ENCODE peak calls at places on chromosomes 1 and 21, in four cellular contexts. Q, W, Z and G are unnamed samples.

GRCh38 chr1:107993920-107994319 is 28.9 kb upstream of the VAV3 start:
- DNase-seq in Q (no peak), Z (no peak), W (no peak), G (no peak)

GRCh38 chr1:185058103-185058502 is 12.7 kb downstream of the RNF2 start:
- DNase-seq in Q (no peak), W (no peak), Z (no peak), G (no peak)

GRCh38 chr1:77625250-77625649 is 57.2 kb downstream of the ZZZ3 start:
- DNase-seq in Q (no peak), W (no peak), Z (no peak), G (no peak)

GRCh38 chr1:2466270-2466665 is 9.8 kb upstream of the PLCH2 start:
- DNase-seq in Q (no peak), Z (no peak), W (no peak), G (no peak)

GRCh38 chr1:202802998-202803932 is 5.0 kb downstream of the KDM5B start:
- DNase-seq in W (no peak), Q (no peak), Z (no peak), G (no peak)

GRCh38 chr1:214957330-214958137 is 125.0 kb upstream of the KCNK2 start:
- DNase-seq in Z (no peak), W (no peak), Q (peak), G (no peak)

GRCh38 chr1:100530901-100531487 is 6.9 kb upstream of the GPR88 start:
- DNase-seq in Q (peak), W (no peak), Z (no peak), G (no peak)

GRCh38 chr1:65830306-65830705 is 37.6 kb downstream of the PDE4B start:
- DNase-seq in W (no peak), Z (no peak), Q (no peak), G (no peak)

GRCh38 chr1:155167166-155168104 is 5.7 kb downstream of the KRTCAP2 start:
- DNase-seq in W (peak), Q (peak), Z (peak), G (peak)

GRCh38 chr1:198543670-198544260 is 3.3 kb upstream of the ATP6V1G3 start:
- DNase-seq in Z (no peak), W (no peak), Q (no peak), G (no peak)

GRCh38 chr1:245298781-245299180 is 144.0 kb downstream of the KIF26B start:
- DNase-seq in Z (no peak), Q (peak), W (no peak), G (no peak)

GRCh38 chr1:238466459-238466858 is 575.7 kb upstream of the ZP4 start:
- DNase-seq in W (no peak), Z (no peak), Q (no peak), G (no peak)

GRCh38 chr1:160436975-160437374 is 36.6 kb downstream of the VANGL2 start:
- DNase-seq in Z (no peak), Q (no peak), W (no peak), G (no peak)

GRCh38 chr1:50473513-50473912 is 50.3 kb upstream of the DMRTA2 start:
- DNase-seq in Z (no peak), W (no peak), Q (no peak), G (no peak)

GRCh38 chr1:207218512-207219352 is 102.7 kb upstream of the CD55 start:
- DNase-seq in W (no peak), Z (no peak), Q (no peak), G (no peak)

GRCh38 chr1:206700445-206701036 is 15.8 kb downstream of the MAPKAPK2 start:
- DNase-seq in Q (peak), W (no peak), Z (no peak), G (no peak)

GRCh38 chr21:42518216-42518615 is 4.6 kb downstream of the SLC37A1 start:
- DNase-seq in Q (no peak), W (peak), Z (no peak), G (no peak)

GRCh38 chr1:23554481-23555224 is 4.6 kb downstream of the ID3 start:
- DNase-seq in W (no peak), Z (peak), Q (no peak), G (peak)

GRCh38 chr1:203754455-203754864 is 10.5 kb upstream of the LAX1 start:
- DNase-seq in W (no peak), Q (no peak), Z (no peak), G (no peak)

GRCh38 chr1:172778461-172779455 is 119.9 kb downstream of the FASLG start:
- DNase-seq in W (no peak), Z (no peak), Q (no peak), G (no peak)

GRCh38 chr1:38989979-38990378 is 1.1 kb upstream of the AKIRIN1 start:
- DNase-seq in Q (no peak), Z (no peak), W (no peak), G (no peak)

GRCh38 chr1:38990401-38990745 is 703 bp upstream of the AKIRIN1 start:
- DNase-seq in Z (no peak), Q (no peak), W (no peak), G (no peak)

GRCh38 chr1:38992450-38993111 is 1.5 kb downstream of the AKIRIN1 start:
- DNase-seq in Q (no peak), W (no peak), Z (no peak), G (no peak)

GRCh38 chr1:38991638-38992449 is 768 bp downstream of the AKIRIN1 start:
- DNase-seq in W (no peak), Z (peak), Q (no peak), G (peak)

DNA sequence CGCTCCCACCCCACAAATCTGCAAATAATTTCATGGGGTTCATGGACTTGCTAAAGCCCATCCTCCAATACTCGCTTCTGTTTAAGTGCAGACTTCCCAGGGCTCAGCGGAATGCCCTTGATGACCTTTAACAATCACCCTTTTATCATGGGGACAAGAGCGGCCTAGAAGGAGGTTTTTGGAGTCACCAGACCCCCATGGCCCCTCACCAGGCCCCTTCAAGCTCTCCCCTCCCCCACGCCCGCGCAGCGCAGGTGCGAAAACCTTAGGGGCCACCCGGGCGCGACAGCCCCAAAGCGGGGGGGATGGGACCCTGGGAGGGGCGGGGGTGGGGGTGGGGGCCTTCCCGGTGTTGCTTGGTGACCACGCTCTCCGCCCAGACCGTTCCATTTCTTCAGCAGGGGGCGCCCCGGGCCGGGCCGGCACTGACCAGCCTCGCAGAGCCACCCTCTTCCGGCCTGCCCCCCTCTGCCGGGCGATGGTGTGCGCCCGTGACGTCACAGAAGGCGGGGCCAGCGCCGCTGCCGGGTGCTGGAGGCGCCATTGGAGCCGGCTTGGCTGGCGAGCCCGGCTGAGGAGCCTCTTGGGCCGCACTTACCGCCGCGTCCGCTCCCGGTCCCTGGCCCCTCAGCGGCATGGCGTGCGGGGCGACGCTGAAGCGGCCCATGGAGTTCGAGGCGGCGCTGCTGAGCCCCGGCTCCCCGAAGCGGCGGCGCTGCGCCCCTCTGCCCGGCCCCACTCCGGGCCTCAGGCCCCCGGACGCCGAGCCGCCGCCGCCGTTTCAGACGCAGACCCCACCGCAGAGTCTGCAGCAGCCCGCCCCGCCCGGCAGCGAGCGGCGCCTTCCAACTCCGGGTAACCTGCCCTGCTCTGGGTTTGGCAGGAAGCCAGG is at the start of gene AKIRIN1:
- DNase-seq in Z (peak), Q (peak), W (peak), G (peak)
- TF ChIP-seq CTCF in Z (peak), Q (no peak), W (peak), G (no peak)

GRCh38 chr1:32013386-32014198 is at the start of gene KHDRBS1:
- DNase-seq in W (peak), Q (peak), Z (peak), G (peak)

GRCh38 chr1:32010246-32010645 is 3.4 kb upstream of the KHDRBS1 start:
- DNase-seq in Z (no peak), W (peak), Q (no peak), G (no peak)

GRCh38 chr1:32014199-32014936 is 700 bp downstream of the KHDRBS1 start:
- DNase-seq in Q (peak), W (peak), Z (peak), G (peak)

GRCh38 chr1:32014937-32015363 is 1.3 kb downstream of the KHDRBS1 start:
- DNase-seq in Z (no peak), Q (no peak), W (no peak), G (no peak)

DNA sequence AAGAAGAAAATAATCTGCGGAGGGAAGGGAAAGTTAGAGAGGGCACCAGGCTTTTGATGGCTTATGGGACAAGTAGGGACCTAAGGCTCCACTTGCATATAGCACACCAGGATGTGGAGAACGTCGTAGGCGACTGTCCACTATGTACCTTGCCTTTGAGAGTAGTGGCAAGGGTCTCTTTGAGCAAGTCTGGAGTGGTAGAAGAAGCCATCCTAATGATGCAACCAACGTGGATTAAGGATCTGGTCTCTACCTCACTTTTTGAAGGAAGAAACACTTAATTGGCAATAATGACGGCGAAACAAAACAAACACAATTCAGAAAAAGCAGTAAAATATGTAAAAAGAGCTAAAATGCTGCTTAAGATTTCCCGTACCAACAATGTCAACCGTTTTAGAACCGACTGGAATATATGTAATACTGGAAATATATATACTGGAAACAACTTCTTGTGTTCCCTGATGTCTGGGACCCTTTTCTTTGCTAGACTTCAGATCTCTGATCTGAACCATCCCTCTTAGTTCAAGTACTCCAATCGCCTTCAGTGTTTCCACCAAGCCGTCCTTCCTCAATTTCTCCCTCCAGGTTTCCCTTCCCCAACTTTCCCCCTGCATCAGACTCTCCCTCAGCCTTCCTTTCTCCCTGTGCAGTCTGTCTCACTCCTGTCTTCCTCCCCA is 821 bp upstream of the KHDRBS1 start:
- DNase-seq in W (no peak), Q (no peak), Z (no peak), G (no peak)
- TF ChIP-seq CTCF in W (no peak), Q (no peak), Z (no peak), G (no peak)

DNA sequence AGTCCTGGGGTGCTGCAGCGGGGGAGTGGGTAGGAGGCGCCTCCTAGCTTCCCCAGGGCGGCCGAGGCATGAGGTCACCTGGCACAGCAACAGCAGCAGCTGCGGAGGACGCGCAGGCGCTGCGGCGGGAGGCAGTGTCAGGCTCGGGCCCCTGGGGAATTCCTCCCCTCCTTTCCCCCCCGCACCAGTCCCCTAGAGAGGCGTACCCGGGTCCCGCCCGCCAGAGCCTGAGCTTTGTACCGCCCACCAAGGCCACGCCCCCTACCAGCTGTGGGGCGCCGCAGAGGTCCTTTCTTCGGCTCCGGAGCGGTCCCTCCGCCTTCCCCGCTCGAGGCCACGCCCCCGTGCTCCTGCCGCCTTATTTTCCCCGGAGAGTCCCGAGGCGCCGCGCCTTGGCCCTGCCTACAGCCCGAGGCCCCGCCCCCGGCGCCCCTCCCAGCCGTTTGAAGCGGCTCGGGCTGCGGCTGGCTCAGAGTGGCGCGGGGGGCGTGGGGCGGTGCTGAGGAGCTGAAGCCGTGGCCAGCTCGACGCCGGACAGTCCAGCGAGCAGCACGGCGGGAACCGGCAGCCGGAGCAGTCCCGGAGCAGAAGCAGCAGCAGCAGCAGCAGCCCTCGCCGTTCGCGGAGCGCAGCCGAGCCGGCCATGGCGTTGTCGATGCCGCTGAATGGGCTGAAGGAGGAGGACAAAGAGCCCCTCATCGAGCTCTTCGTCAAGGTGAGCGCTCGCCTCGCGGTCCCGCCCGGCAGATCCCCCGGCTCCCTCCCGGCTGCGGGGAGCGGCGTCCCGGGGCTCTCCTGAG is at the start of gene CLIC4:
- DNase-seq in Z (peak), Q (peak), W (peak), G (peak)
- TF ChIP-seq CTCF in Z (no peak), Q (peak), W (no peak), G (no peak)

GRCh38 chr1:162840256-162840839 is 20.6 kb downstream of the CCDC190 start:
- DNase-seq in Z (no peak), W (no peak), Q (no peak), G (no peak)
- TF ChIP-seq CTCF in Z (no peak), W (no peak), Q (no peak), G (no peak)

GRCh38 chr1:223142269-223142668 is 779 bp downstream of the TLR5 start:
- DNase-seq in Z (no peak), W (no peak), Q (no peak), G (no peak)
- TF ChIP-seq CTCF in Z (no peak), W (no peak), Q (no peak), G (no peak)